ENCODE peak calls at places on chromosome 9, in five cellular contexts. J, V, U, T and N are unnamed samples.

GRCh38 chr9:134338394-134339182 is 12.3 kb downstream of the RXRA start:
- DNase-seq in J (no peak), V (no peak), U (no peak), T (no peak), N (no peak)

GRCh38 chr9:120353501-120353900 is 226.5 kb downstream of the CDK5RAP2 start:
- DNase-seq in J (no peak), V (peak), U (no peak), T (no peak), N (no peak)

GRCh38 chr9:129823163-129823933 is 588 bp downstream of the TOR1A start:
- DNase-seq in J (no peak), V (peak), U (no peak), T (no peak), N (no peak)

GRCh38 chr9:3398232-3398648 is 127.6 kb downstream of the RFX3 start:
- DNase-seq in J (no peak), V (no peak), U (no peak), T (no peak), N (no peak)

GRCh38 chr9:109311731-109312130 is 9.1 kb downstream of the EPB41L4B start:
- DNase-seq in J (no peak), V (no peak), U (no peak), T (no peak), N (no peak)

GRCh38 chr9:109331353-109331752 is 10.5 kb upstream of the EPB41L4B start:
- DNase-seq in J (no peak), V (peak), U (no peak), T (no peak), N (no peak)

GRCh38 chr9:105204416-105204815 is 40.0 kb upstream of the SLC44A1 start:
- DNase-seq in J (no peak), V (peak), U (no peak), T (no peak), N (no peak)

GRCh38 chr9:93899609-93900435 is 55.3 kb downstream of the BARX1 start:
- DNase-seq in J (no peak), V (no peak), U (no peak), T (no peak), N (no peak)

GRCh38 chr9:109730228-109730627 is 49.8 kb upstream of the PALM2AKAP2 start:
- DNase-seq in J (no peak), V (no peak), U (no peak), T (no peak), N (no peak)

GRCh38 chr9:71886015-71886414 is 25.0 kb downstream of the ABHD17B start:
- DNase-seq in J (no peak), V (no peak), U (no peak), T (no peak), N (no peak)

GRCh38 chr9:109780453-109781033 is 545 bp downstream of the PALM2AKAP2 start:
- DNase-seq in J (no peak), V (peak), U (no peak), T (no peak), N (no peak)

GRCh38 chr9:106678273-106678672 is 184.7 kb upstream of the ZNF462 start:
- DNase-seq in J (no peak), V (no peak), U (no peak), T (no peak), N (no peak)

GRCh38 chr9:109793196-109793595 is 13.2 kb downstream of the PALM2AKAP2 start:
- DNase-seq in J (no peak), V (peak), U (no peak), T (no peak), N (no peak)

GRCh38 chr9:134702291-134702690 is 60.7 kb downstream of the COL5A1 start:
- DNase-seq in J (no peak), V (no peak), U (no peak), T (no peak), N (no peak)

GRCh38 chr9:129776938-129777768 is 24.3 kb upstream of the PTGES start:
- DNase-seq in J (peak), V (peak), U (peak), T (no peak), N (no peak)

GRCh38 chr9:16413509-16414016 is 456.9 kb downstream of the BNC2 start:
- DNase-seq in J (peak), V (peak), U (no peak), T (no peak), N (no peak)

GRCh38 chr9:114404531-114404930 is 16.7 kb upstream of the AKNA start:
- DNase-seq in J (no peak), V (no peak), U (no peak), T (no peak), N (no peak)

GRCh38 chr9:87497604-87498045 is at the start of gene DAPK1:
- DNase-seq in J (no peak), V (peak), U (peak), T (no peak), N (no peak)

GRCh38 chr9:133606722-133607053 is 2.5 kb downstream of the FAM163B start:
- DNase-seq in J (no peak), V (no peak), U (no peak), T (no peak), N (no peak)

GRCh38 chr9:114272739-114273431 is 50.0 kb upstream of the ORM1 start:
- DNase-seq in J (peak), V (no peak), U (peak), T (no peak), N (no peak)

GRCh38 chr9:10045598-10045997 is 567.2 kb downstream of the PTPRD start:
- DNase-seq in J (no peak), V (peak), U (no peak), T (no peak), N (no peak)

GRCh38 chr9:99357575-99357974 is 135.5 kb downstream of the SEC61B start:
- DNase-seq in J (peak), V (peak), U (no peak), T (no peak), N (no peak)

GRCh38 chr9:108040783-108041182 is 551.2 kb upstream of the KLF4 start:
- DNase-seq in J (peak), V (peak), U (no peak), T (no peak), N (no peak)

GRCh38 chr9:92917176-92917800 is 30.0 kb upstream of the FGD3 start:
- DNase-seq in J (no peak), V (no peak), U (no peak), T (no peak), N (no peak)

GRCh38 chr9:26856413-26857032 is 36.1 kb downstream of the CAAP1 start:
- DNase-seq in J (no peak), V (peak), U (no peak), T (no peak), N (peak)
- TF ChIP-seq CTCF in J (peak), V (peak), U (no peak), T (no peak), N (peak)

GRCh38 chr9:136355616-136356557 is 7.7 kb downstream of the DNLZ start:
- DNase-seq in J (no peak), V (no peak), U (no peak), T (no peak), N (no peak)

GRCh38 chr9:136353757-136354488 is 9.6 kb downstream of the DNLZ start:
- DNase-seq in J (no peak), V (no peak), U (no peak), T (no peak), N (no peak)

GRCh38 chr9:136353088-136353487 is 10.5 kb downstream of the DNLZ start:
- DNase-seq in J (no peak), V (no peak), U (no peak), T (no peak), N (no peak)

GRCh38 chr9:136352682-136353081 is 10.9 kb downstream of the DNLZ start:
- DNase-seq in J (no peak), V (no peak), U (no peak), T (no peak), N (no peak)

DNA sequence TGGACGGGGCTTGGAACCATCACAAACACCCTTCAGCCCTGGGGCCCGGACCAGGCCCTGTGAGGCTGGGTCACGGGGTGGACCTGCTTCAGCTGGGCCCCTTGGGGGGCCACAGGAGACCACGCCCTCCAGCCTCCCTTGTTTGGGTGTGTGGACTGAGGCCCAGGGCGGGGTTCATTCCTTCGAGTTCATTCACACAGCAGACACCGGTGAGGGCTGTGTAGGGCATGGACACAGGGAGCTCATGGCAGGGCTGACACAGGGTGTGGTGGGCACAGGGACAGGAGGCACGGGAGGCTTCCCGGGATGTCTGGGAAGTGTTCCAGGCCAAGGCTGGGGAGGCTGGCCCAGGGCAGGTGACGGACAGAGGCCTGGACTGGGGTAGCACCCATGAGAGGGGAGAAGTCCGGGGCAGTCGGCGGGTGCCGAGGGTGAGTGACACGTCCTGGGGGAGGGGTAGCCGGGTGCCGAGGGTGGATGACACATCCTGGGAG is 8.9 kb downstream of the DNLZ start:
- DNase-seq in J (no peak), V (no peak), U (no peak), T (no peak), N (no peak)
- TF ChIP-seq CTCF in J (no peak), V (no peak), U (no peak), T (no peak), N (no peak)

GRCh38 chr9:30925126-30925525 is 1459.3 kb upstream of the ACO1 start:
- DNase-seq in J (no peak), V (no peak), U (no peak), T (no peak), N (no peak)

GRCh38 chr9:30925635-30926034 is 1458.8 kb upstream of the ACO1 start:
- DNase-seq in J (no peak), V (no peak), U (no peak), T (no peak), N (no peak)
- TF ChIP-seq CTCF in J (no peak), V (no peak), U (no peak), T (no peak), N (no peak)

DNA sequence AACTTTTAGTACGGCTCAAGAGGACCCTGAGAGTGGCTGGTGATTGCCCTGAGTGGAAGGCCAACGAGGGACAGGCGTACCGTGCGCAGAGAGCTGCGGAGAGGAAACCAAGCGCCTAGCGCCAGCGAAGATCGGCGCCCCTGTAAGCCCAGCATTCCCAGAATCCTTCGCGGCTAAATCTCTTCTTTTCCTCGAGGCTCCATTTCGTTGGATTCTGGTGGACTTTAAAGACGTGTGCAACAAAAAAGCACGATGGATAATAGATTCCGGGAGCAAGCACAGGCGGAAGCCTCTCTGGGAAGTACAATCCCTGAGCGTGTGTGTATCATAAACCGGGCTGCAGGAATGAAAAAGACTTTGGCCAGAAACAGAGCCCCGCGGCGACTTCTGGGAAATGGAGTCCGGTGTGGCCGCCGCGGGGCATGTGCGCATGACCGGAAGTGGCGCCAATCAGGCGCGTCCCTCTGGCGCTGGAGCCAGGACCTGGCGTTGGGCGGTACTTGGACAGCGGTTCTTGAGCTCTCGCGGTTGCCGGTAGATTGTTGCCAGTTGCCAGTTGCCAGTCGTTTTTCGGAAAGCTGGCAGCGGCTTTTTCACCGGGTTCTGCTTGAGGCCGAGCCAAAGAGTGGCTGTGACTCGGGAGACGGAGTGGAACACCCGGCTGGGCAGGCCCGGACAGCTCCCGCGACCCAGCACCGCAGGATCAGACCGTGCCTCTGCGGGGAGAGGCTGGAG is at the start of gene ZNF79:
- DNase-seq in J (peak), V (peak), U (peak), T (peak), N (peak)
- TF ChIP-seq CTCF in J (no peak), V (no peak), U (no peak), T (no peak), N (no peak)